ENCODE peak calls at places on chromosome 10, in ten cellular contexts. Y, K, S, B, P, O, C, F, A and N are unnamed samples.

GRCh38 chr10:61096056-61096455 is 152.1 kb upstream of the RHOBTB1 start:
- DNase-seq in Y (no peak), K (no peak), S (no peak), B (no peak), P (no peak), O (no peak), C (no peak), F (no peak), A (no peak), N (no peak)

GRCh38 chr10:56662765-56663447 is 301.8 kb upstream of the ZWINT start:
- DNase-seq in Y (no peak), K (no peak), S (no peak), B (no peak), P (no peak), O (no peak), C (no peak), F (no peak), A (no peak), N (no peak)

GRCh38 chr10:132685121-132685891 is 100.6 kb downstream of the NKX6-2 start:
- DNase-seq in Y (peak; percentile 74), K (peak; percentile 20), S (no peak), B (no peak), P (no peak), O (peak; percentile 84), C (no peak), F (peak; percentile 4), A (no peak), N (no peak)

GRCh38 chr10:54667136-54667535 is 133.9 kb downstream of the PCDH15 start:
- DNase-seq in Y (no peak), K (no peak), S (no peak), B (no peak), P (no peak), O (no peak), C (no peak), F (no peak), A (no peak), N (no peak)

GRCh38 chr10:102863660-102864059 is 5.6 kb upstream of the AS3MT start:
- DNase-seq in Y (no peak), K (no peak), S (no peak), B (no peak), P (no peak), O (no peak), C (no peak), F (no peak), A (no peak), N (no peak)

GRCh38 chr10:37856881-37857286 is 526 bp downstream of the ZNF248 start:
- DNase-seq in Y (no peak), K (peak; percentile 20), S (peak; percentile 17), B (no peak), P (peak; percentile 50), O (peak; percentile 37), C (no peak), F (no peak), A (peak; percentile 28), N (no peak)

GRCh38 chr10:89475567-89475966 is 59.8 kb downstream of the SLC16A12 start:
- DNase-seq in Y (peak; percentile 15), K (no peak), S (no peak), B (no peak), P (no peak), O (no peak), C (no peak), F (no peak), A (no peak), N (no peak)

GRCh38 chr10:124044143-124044862 is 49.1 kb downstream of the CHST15 start:
- DNase-seq in Y (no peak), K (no peak), S (no peak), B (no peak), P (no peak), O (no peak), C (no peak), F (no peak), A (no peak), N (no peak)

DNA sequence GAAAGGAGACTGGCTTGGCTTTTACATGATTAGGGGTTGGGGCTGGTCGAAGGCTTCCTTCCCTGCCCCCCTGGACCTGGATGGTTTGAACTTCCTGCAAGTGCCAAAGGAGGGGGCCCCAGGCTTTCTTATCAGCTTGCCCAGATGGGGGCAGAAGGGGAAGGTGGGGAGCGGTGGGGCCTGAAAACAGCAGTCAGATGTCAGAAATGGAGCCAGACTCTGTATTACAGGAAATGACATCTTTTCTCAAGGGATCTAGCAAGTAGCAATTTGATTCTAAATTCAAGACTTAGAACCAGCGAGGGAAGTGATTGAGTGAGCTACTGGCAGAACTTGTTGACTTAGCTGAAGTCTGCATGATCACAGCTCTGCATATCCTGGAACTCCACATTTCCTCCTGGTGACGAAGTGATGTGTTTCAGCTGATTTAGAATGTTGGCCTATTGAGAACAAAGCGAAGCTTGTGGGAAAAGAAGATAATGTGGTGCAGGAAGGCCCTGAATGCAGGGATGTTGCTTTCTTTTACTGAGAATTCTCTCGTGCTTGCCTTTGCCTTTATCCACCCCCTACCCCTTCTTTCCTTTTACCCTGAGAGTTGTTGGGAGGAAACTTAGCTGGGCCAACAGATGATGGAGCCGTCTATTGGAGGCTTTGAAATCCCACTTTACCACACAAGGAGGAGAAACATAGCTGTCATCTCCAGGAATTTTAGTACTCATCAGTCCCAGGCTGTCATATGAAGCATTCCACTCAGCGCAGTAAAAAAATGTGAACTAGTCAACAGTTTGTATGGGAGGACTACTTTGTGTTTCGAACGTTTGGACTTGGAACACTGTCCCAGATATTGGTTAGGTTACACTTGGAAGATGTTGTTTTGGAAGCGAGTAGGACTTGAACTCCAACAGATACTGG is 43.2 kb downstream of the CCNY start:
- DNase-seq in Y (peak; percentile 38), K (peak; percentile 50), S (peak; percentile 71), B (no peak), P (peak; percentile 78), O (peak; percentile 44), C (peak; percentile 41), F (no peak), A (no peak), N (no peak)
- TF ChIP-seq CTCF in Y (no peak), K (peak; percentile 18), S (no peak), B (no peak), P (peak; percentile 34), O (no peak), C (no peak), F (no peak), A (no peak), N (no peak)

GRCh38 chr10:11320809-11321520 is 290.5 kb downstream of the USP6NL start:
- DNase-seq in Y (no peak), K (no peak), S (no peak), B (no peak), P (peak; percentile 17), O (no peak), C (no peak), F (no peak), A (no peak), N (no peak)

GRCh38 chr10:11317936-11318670 is 293.3 kb downstream of the USP6NL start:
- DNase-seq in Y (no peak), K (no peak), S (no peak), B (no peak), P (no peak), O (no peak), C (no peak), F (no peak), A (no peak), N (no peak)

GRCh38 chr10:11318812-11319598 is 292.4 kb downstream of the USP6NL start:
- DNase-seq in Y (no peak), K (no peak), S (no peak), B (no peak), P (no peak), O (no peak), C (no peak), F (no peak), A (no peak), N (no peak)

GRCh38 chr10:11322698-11323097 is 288.8 kb downstream of the USP6NL start:
- DNase-seq in Y (no peak), K (no peak), S (no peak), B (no peak), P (peak; percentile 67), O (no peak), C (no peak), F (no peak), A (no peak), N (no peak)

GRCh38 chr10:11319990-11320602 is 291.4 kb downstream of the USP6NL start:
- DNase-seq in Y (no peak), K (no peak), S (no peak), B (no peak), P (no peak), O (no peak), C (no peak), F (no peak), A (no peak), N (no peak)
- TF ChIP-seq CTCF in Y (no peak), K (no peak), S (no peak), B (no peak), P (no peak), O (no peak), C (no peak), F (no peak), A (no peak), N (no peak)

DNA sequence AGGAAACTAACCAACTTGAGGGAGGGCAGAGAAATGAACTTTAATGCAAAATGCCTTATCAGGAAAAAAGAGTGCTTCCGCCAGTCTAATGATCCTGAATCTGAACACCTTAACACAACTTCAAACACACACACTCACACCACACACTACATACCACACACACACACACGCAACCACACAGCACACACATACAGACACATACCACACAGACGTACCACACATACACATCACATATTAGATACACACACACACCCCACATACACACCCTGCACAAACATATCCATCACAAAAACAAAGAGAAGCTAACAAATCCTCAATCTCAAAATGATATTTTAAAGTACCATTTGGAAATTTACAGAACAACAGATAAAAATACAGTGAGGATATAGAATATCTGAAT is 175.5 kb downstream of the SFMBT2 start:
- DNase-seq in Y (no peak), K (no peak), S (no peak), B (no peak), P (no peak), O (no peak), C (no peak), F (no peak), A (no peak), N (no peak)
- TF ChIP-seq CTCF in Y (no peak), K (no peak), S (no peak), B (no peak), P (no peak), O (no peak), C (no peak), F (no peak), A (no peak), N (no peak)

GRCh38 chr10:21022821-21023220 is 125.7 kb upstream of the NEBL start:
- DNase-seq in Y (no peak), K (no peak), S (no peak), B (no peak), P (no peak), O (peak; percentile 2), C (no peak), F (no peak), A (no peak), N (no peak)

GRCh38 chr10:21021231-21021630 is 124.1 kb upstream of the NEBL start:
- DNase-seq in Y (no peak), K (no peak), S (no peak), B (no peak), P (no peak), O (no peak), C (no peak), F (no peak), A (no peak), N (no peak)

GRCh38 chr10:21021843-21022594 is 124.9 kb upstream of the NEBL start:
- DNase-seq in Y (peak; percentile 3), K (no peak), S (peak; percentile 6), B (no peak), P (peak; percentile 14), O (no peak), C (no peak), F (no peak), A (no peak), N (no peak)

GRCh38 chr10:21015838-21016237 is 118.7 kb upstream of the NEBL start:
- DNase-seq in Y (no peak), K (no peak), S (no peak), B (no peak), P (peak; percentile 14), O (no peak), C (no peak), F (no peak), A (no peak), N (no peak)

DNA sequence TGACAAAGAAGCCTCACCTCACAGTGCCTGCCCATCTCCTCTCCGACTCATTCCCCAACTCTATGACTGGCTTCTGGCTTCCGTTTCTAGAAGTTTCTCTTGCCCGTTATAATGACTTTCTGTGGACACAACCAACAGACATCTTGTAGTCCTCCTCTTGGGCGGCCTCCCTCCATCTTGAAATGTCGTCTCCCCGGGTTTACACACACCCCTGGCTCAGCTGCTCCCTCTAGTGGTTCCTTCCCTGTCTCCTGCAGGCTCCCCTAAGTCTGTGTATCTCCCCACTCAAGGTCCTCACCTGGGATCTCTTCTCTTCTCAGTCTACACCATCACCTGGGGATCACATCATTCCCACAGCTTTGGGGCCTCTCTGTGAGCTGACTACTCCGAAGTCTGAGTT is 123.4 kb upstream of the NEBL start:
- DNase-seq in Y (no peak), K (no peak), S (peak; percentile 17), B (no peak), P (peak; percentile 82), O (peak; percentile 25), C (no peak), F (no peak), A (no peak), N (peak; percentile 15)
- TF ChIP-seq CTCF in Y (peak; percentile 34), K (peak; percentile 44), S (peak; percentile 15), B (no peak), P (peak; percentile 70), O (peak; percentile 11), C (no peak), F (no peak), A (no peak), N (no peak)